ENCODE peak calls at places on chromosomes 5 and 9, in nine cellular contexts. L is HFFc6; F is stimulated activated CD8-positive, alpha-beta memory T cell treated with anti-CD3 and anti-CD28 coated beads, Interleukin-15, amount 100 ng/mL, for 1 hour; Q is naive thymus-derived CD8-positive, alpha-beta T cell; U is pancreas; T is stimulated activated CD4-positive, alpha-beta T cell treated with anti-CD3 and anti-CD28 coated beads, Interleukin-1b, Interleukin-23, amount 100 ng/mL, for 24 hours; V is nephron progenitor cell; D is left ventricle myocardium inferior; O is cardiac fibroblast. Z is an unnamed sample.

GRCh38 chr9:79609468-79610018 is 37.8 kb downstream of the TLE4 start:
- DNase-seq in Q (no peak), L (no peak), T (no peak), F (no peak), V (no peak), D (no peak), O (no peak), U (no peak), Z (no peak)

GRCh38 chr5:39604491-39604890 is 179.7 kb upstream of the DAB2 start:
- DNase-seq in D (no peak), U (no peak), F (no peak), V (no peak), L (no peak), T (no peak), Q (no peak), O (peak), Z (no peak)

GRCh38 chr5:59330680-59331079 is 562.8 kb downstream of the PDE4D start:
- DNase-seq in D (no peak), O (no peak), F (no peak), Q (no peak), T (no peak), L (no peak), V (no peak), U (no peak), Z (no peak)

GRCh38 chr5:55636711-55637110 is 75.4 kb downstream of the SLC38A9 start:
- DNase-seq in O (peak), U (peak), D (peak), Q (no peak), V (no peak), F (no peak), L (peak), T (no peak), Z (no peak)

GRCh38 chr9:1335174-1335573 is 285.0 kb downstream of the DMRT2 start:
- DNase-seq in V (no peak), L (no peak), U (no peak), O (no peak), F (no peak), Q (no peak), D (no peak), T (no peak), Z (no peak)

GRCh38 chr9:96646081-96646991 is 8.8 kb downstream of the PRXL2C start:
- DNase-seq in D (no peak), O (peak), Q (no peak), T (no peak), F (no peak), L (peak), U (no peak), V (no peak), Z (no peak)

GRCh38 chr9:93645149-93645889 is 68.9 kb downstream of the PHF2 start:
- DNase-seq in Q (no peak), F (no peak), V (no peak), L (no peak), T (no peak), U (peak), D (no peak), O (no peak), Z (no peak)

GRCh38 chr5:94793816-94794198 is 175.3 kb downstream of the SLF1 start:
- DNase-seq in V (no peak), U (no peak), O (peak), D (no peak), T (no peak), Q (no peak), L (peak), F (no peak), Z (peak)

GRCh38 chr9:24487250-24487861 is 58.3 kb downstream of the IZUMO3 start:
- DNase-seq in Q (no peak), V (no peak), O (peak), U (no peak), T (no peak), L (no peak), F (no peak), D (no peak), Z (no peak)

GRCh38 chr9:137030931-137031527 is 859 bp downstream of the FUT7 start:
- DNase-seq in U (no peak), D (no peak), O (no peak), L (no peak), T (no peak), V (no peak), F (no peak), Q (no peak), Z (no peak)

GRCh38 chr5:97194366-97194765 is 11.3 kb upstream of the RIOK2 start:
- DNase-seq in O (no peak), L (no peak), T (no peak), V (no peak), Q (no peak), U (no peak), F (no peak), D (no peak), Z (no peak)

GRCh38 chr5:10591946-10592345 is 28.1 kb downstream of the ANKRD33B start:
- DNase-seq in V (no peak), U (no peak), Q (no peak), D (no peak), T (no peak), L (no peak), O (peak), F (no peak), Z (no peak)

GRCh38 chr5:1027631-1028441 is 19.2 kb downstream of the NKD2 start:
- DNase-seq in D (peak), O (no peak), T (no peak), Q (no peak), U (no peak), F (no peak), L (no peak), V (no peak), Z (no peak)

GRCh38 chr9:4553951-4554381 is 63.7 kb downstream of the SLC1A1 start:
- DNase-seq in T (no peak), O (peak), U (no peak), L (peak), V (no peak), F (no peak), D (no peak), Q (no peak), Z (peak)

GRCh38 chr5:26388946-26389345 is 649.4 kb downstream of the CDH9 start:
- DNase-seq in L (no peak), F (no peak), V (no peak), U (no peak), T (no peak), D (no peak), O (no peak), Q (no peak), Z (no peak)

GRCh38 chr5:36878421-36879088 is 2.0 kb downstream of the NIPBL start:
- DNase-seq in Q (no peak), F (no peak), T (no peak), U (no peak), L (peak), D (no peak), O (peak), V (peak), Z (peak)

GRCh38 chr5:1950708-1951103 is 68.0 kb upstream of the IRX4 start:
- DNase-seq in D (no peak), U (no peak), F (no peak), Q (no peak), V (no peak), L (no peak), T (no peak), O (no peak), Z (no peak)

GRCh38 chr5:100771181-100771580 is 131.9 kb downstream of the ST8SIA4 start:
- DNase-seq in V (no peak), F (no peak), U (no peak), O (no peak), T (no peak), L (no peak), D (no peak), Q (no peak), Z (no peak)

GRCh38 chr5:53482717-53483638 is 2.5 kb downstream of the FST start:
- DNase-seq in L (no peak), O (peak), U (peak), V (peak), F (no peak), Q (peak), D (peak), T (no peak), Z (peak)

GRCh38 chr9:128419061-128419925 is 1.4 kb upstream of the CERCAM start:
- DNase-seq in V (no peak), F (no peak), Q (no peak), O (peak), U (no peak), T (no peak), D (no peak), L (no peak), Z (peak)

GRCh38 chr5:150022163-150022540 is 21.6 kb downstream of the HMGXB3 start:
- DNase-seq in V (no peak), O (peak), D (no peak), Q (no peak), T (no peak), L (peak), U (no peak), F (no peak), Z (no peak)

GRCh38 chr9:122051401-122052346 is 41.4 kb downstream of the TTLL11 start:
- DNase-seq in T (peak), V (no peak), Q (no peak), L (peak), F (no peak), U (no peak), D (no peak), O (peak), Z (no peak)

GRCh38 chr9:135971106-135971766 is 10.1 kb upstream of the UBAC1 start:
- DNase-seq in O (no peak), D (no peak), F (no peak), T (no peak), V (no peak), L (peak), U (no peak), Q (no peak), Z (no peak)

GRCh38 chr9:87880683-87881082 is 2.0 kb upstream of the SPATA31E1 start:
- DNase-seq in L (no peak), T (no peak), U (no peak), Q (no peak), F (no peak), D (no peak), V (no peak), O (no peak), Z (no peak)

GRCh38 chr5:157222506-157223230 is 42.0 kb downstream of the ITK start:
- DNase-seq in D (no peak), U (no peak), Q (peak), V (no peak), F (no peak), T (no peak), O (peak), L (peak), Z (no peak)

GRCh38 chr5:60797482-60798153 is 46.5 kb downstream of the ELOVL7 start:
- DNase-seq in F (no peak), Q (no peak), T (no peak), U (no peak), L (no peak), D (no peak), O (no peak), V (no peak), Z (no peak)

GRCh38 chr5:125317546-125317995 is 571.1 kb upstream of the ZNF608 start:
- DNase-seq in D (no peak), O (no peak), U (no peak), V (peak), L (no peak), T (no peak), F (no peak), Q (no peak), Z (no peak)

GRCh38 chr9:120676767-120677402 is 37.4 kb downstream of the MEGF9 start:
- DNase-seq in V (no peak), U (no peak), T (no peak), L (no peak), F (no peak), D (no peak), Q (no peak), O (no peak), Z (no peak)

GRCh38 chr9:935348-935965 is 41.0 kb upstream of the DMRT3 start:
- DNase-seq in U (no peak), F (no peak), Q (no peak), O (no peak), D (no peak), L (peak), V (no peak), T (no peak), Z (no peak)

GRCh38 chr5:94691947-94692346 is 73.5 kb downstream of the SLF1 start:
- DNase-seq in V (no peak), O (peak), D (no peak), U (no peak), L (no peak), F (no peak), T (no peak), Q (no peak), Z (no peak)

Z was measured in hepatic stellate cell.